ENCODE peak calls at places on chromosome 4, in six cellular contexts. W is H54, J is suprapubic skin, B is IMR-90, M is Peyer's patch, K is body of pancreas. R is an unnamed sample.

GRCh38 chr4:100984901-100985300 is 362.4 kb downstream of the PPP3CA start:
- DNase-seq in J (no peak), W (no peak), M (no peak), K (no peak), B (peak; percentile 66), R (no peak)

GRCh38 chr4:1752284-1753041 is 31.1 kb downstream of the TACC3 start:
- DNase-seq in K (no peak), M (no peak), J (no peak), B (peak; percentile 7), W (no peak), R (no peak)

GRCh38 chr4:30917946-30918345 is 197.8 kb downstream of the PCDH7 start:
- DNase-seq in J (no peak), B (no peak), M (no peak), W (no peak), K (no peak), R (no peak)

GRCh38 chr4:77818077-77818666 is 996 bp downstream of the CNOT6L start:
- DNase-seq in W (peak; percentile 56), J (peak; percentile 83), M (peak; percentile 88), K (peak; percentile 72), B (peak; percentile 83), R (peak; percentile 75)

GRCh38 chr4:189084671-189085070 is 856.0 kb upstream of the FRG1 start:
- DNase-seq in B (no peak), J (no peak), K (no peak), W (no peak), M (no peak), R (no peak)

GRCh38 chr4:89111833-89112563 is 665 bp downstream of the TIGD2 start:
- DNase-seq in W (no peak), K (no peak), M (peak; percentile 65), J (no peak), B (peak; percentile 95), R (no peak)

GRCh38 chr4:38706301-38706700 is 42.3 kb downstream of the KLF3 start:
- DNase-seq in M (no peak), J (no peak), K (no peak), W (no peak), B (no peak), R (no peak)

GRCh38 chr4:182163180-182163579 is 80.0 kb upstream of the TENM3 start:
- DNase-seq in K (no peak), J (no peak), B (no peak), M (no peak), W (no peak), R (no peak)

GRCh38 chr4:88008133-88008621 is 742 bp downstream of the PKD2 start:
- DNase-seq in K (peak; percentile 28), M (peak; percentile 48), J (no peak), B (peak; percentile 48), W (no peak), R (peak; percentile 67)

GRCh38 chr4:89000844-89001360 is 56.1 kb downstream of the FAM13A start:
- DNase-seq in K (peak; percentile 24), B (peak; percentile 60), J (no peak), M (peak; percentile 57), W (no peak), R (no peak)

GRCh38 chr4:103450693-103451092 is 252.6 kb upstream of the CENPE start:
- DNase-seq in W (no peak), M (no peak), B (no peak), K (no peak), J (no peak), R (no peak)

GRCh38 chr4:126264839-126265238 is 950.1 kb downstream of the FAT4 start:
- DNase-seq in M (no peak), K (no peak), B (peak; percentile 59), W (peak; percentile 1), J (no peak), R (no peak)

GRCh38 chr4:111618908-111619307 is 526.3 kb upstream of the FAM241A start:
- DNase-seq in W (no peak), B (peak; percentile 70), M (no peak), J (no peak), K (no peak), R (no peak)

GRCh38 chr4:14919785-14920184 is 82.5 kb upstream of the CPEB2 start:
- DNase-seq in K (no peak), J (no peak), W (no peak), M (no peak), B (no peak), R (no peak)

GRCh38 chr4:140635606-140636005 is 66.8 kb upstream of the UCP1 start:
- DNase-seq in B (no peak), K (peak; percentile 46), J (no peak), M (peak; percentile 79), W (peak; percentile 63), R (peak; percentile 65)

GRCh38 chr4:73259552-73260140 is 1.0 kb upstream of the ANKRD17 start:
- DNase-seq in K (no peak), M (no peak), J (no peak), B (no peak), W (no peak), R (no peak)

GRCh38 chr4:73257242-73257994 is 1.2 kb downstream of the ANKRD17 start:
- DNase-seq in J (peak; percentile 83), B (peak; percentile 85), M (peak; percentile 90), W (no peak), K (peak; percentile 81), R (peak; percentile 77)

GRCh38 chr4:73257995-73258667 is 467 bp downstream of the ANKRD17 start:
- DNase-seq in W (no peak), J (no peak), M (no peak), B (peak; percentile 32), K (peak; percentile 38), R (peak; percentile 38)

DNA sequence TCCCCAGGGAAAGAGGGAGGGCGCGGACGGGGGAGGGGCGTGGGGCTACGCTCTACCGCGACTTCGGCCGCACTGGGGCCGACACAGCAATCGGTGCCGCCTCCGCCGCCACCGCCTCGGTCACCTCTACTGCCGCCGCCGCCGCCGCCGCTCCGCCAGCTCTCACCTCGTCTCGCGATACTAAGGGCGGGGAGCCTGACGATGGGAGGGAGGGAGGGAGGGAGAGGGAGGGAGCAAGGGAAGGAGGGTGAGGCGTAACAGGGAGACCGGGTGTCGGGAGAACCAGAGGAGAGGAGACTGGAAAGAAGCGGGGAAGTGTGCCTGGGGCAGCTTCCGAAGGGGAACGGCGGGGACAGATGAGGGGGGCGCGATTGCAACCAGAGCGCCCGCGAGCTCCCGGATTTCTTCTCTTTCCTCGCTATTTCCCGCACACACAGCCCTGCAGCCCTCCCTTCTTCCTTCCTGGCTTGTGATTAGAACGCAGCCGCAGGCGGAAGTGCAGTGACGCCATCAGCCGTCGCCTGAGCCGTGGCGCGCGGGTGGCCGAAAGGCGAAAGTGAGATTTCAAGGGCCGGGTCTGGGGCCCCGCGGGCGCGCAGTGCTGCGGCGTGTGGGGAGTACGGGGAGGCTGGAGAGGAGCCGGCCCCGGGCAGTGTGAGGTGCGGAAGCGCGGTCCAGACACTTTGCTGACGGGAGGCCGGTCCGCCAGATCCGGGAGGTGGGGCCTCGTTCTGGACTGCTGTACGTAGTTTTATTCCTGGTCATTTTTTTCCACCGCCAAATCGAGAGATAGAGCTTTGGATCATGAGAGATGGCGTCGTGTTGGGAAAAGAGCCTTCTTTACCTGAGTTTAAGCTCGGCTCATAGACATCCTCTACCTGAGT is at the start of gene ANKRD17:
- DNase-seq in M (peak; percentile 97), J (peak; percentile 96), K (peak; percentile 93), W (peak; percentile 57), B (peak; percentile 91), R (peak; percentile 94)
- TF ChIP-seq POLR2A in M (peak; percentile 87), J (peak; percentile 35), K (peak; percentile 94), W (peak; percentile 68), B (peak; percentile 93), R (peak; percentile 52)

DNA sequence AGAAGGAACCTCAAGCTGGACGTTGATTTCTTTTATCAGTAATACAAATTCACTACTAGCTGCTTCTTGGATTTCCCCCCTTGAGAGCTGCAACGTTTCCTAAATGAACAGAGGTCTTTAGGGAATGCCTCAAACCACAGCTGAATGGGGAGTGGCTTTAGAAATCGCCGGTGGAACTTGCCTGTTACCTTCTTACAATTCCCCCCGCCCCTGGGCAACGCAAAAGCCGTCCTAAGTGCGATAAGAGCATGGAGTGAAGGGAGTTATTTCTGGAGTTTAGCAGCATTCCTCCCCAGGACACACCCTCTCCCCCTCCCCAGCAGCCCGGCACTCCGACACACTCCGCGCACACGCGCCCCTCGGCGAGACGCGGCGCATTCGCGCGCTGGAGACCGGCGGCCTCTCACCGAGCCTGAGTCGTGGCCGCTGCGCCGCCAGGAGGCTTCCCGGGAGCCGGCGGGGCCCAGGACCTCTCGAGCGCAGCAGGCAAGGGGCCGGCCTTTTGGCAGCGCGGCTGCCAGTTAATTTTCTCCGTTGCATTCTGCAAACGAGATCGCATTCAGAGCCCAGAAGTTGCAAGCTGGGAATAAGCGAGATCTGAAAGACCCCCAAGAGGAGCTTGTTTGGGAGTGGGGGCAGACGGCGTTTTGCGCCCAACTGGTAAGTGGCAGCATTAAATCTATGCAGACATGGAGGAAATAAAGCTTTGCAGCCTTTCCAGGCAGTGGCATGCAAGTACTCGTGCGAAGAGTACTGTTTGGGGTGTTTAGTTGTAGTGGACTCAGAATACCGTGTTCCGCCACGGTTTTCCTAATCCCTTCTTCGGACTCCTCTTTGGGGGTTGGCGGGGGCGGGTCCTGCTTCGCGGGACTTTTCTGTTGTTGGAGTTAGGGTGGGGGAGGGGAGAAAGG is 134.6 kb downstream of the PALLD start:
- DNase-seq in W (no peak), B (peak; percentile 55), M (peak; percentile 54), J (peak; percentile 83), K (peak; percentile 49), R (peak; percentile 80)
- TF ChIP-seq POLR2A in W (no peak), B (no peak), M (no peak), J (no peak), K (no peak), R (no peak)

GRCh38 chr4:108140328-108140727 is 28.4 kb downstream of the LEF1 start:
- DNase-seq in J (no peak), M (no peak), B (no peak), K (no peak), W (no peak), R (no peak)
- TF ChIP-seq POLR2A in J (no peak), M (no peak), B (no peak), K (no peak), W (no peak), R (no peak)

DNA sequence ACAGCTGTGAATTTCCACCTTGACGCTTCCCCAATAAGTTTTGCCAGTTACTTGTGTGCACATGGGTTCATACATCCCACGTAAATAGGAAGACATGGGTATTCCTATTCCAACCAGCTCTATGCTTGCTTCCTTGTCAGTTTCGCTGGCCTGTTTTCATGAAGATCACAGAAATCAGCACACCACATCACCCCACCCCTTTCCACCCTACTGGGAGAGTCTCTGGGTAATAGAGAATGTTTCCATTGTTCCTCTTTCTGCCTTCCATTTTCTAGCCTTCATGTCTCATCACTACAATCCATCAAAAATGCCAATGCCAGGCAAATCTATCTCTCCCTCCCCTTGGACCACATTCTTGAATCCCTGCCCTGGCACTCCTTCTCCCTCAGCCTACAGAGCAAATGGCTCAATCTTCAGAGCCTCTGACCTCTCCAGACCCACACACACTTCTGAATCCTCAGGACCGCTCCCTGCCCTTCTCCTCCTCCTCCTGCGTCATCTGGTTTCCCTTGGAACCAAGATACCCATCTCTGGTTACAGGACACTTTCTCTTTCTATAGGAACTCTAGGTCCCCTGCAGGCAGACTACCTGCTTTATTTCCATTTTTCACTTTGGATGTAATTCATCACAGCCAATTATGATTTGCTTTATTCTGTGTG is 323.3 kb downstream of the DHX15 start:
- DNase-seq in K (no peak), B (no peak), J (no peak), W (no peak), M (no peak), R (no peak)
- TF ChIP-seq POLR2A in K (no peak), B (no peak), J (no peak), W (no peak), M (no peak), R (no peak)